ENCODE peak calls at places on chromosomes 4 and X, in six cellular contexts. One of them, this sample, is unnamed.

GRCh38 chr4:72378901-72379300 is 190.1 kb downstream of the ADAMTS3 start:
- DNase-seq in K562: no peak
- DNase-seq in A549: no peak
- DNase-seq in endothelial cell of umbilical vein: no peak
- DNase-seq in H1: no peak
- DNase-seq in WTC11: no peak
- DNase-seq in this sample: no peak

GRCh38 chr4:166134285-166134684 is 261.2 kb downstream of the TLL1 start:
- DNase-seq in K562: no peak
- DNase-seq in A549: no peak
- DNase-seq in endothelial cell of umbilical vein: no peak
- DNase-seq in H1: no peak
- DNase-seq in WTC11: no peak
- DNase-seq in this sample: no peak

GRCh38 chr4:14568356-14568755 is 433.9 kb upstream of the CPEB2 start:
- DNase-seq in K562: no peak
- DNase-seq in A549: no peak
- DNase-seq in endothelial cell of umbilical vein: no peak
- DNase-seq in H1: no peak
- DNase-seq in WTC11: no peak
- DNase-seq in this sample: no peak

GRCh38 chr4:129344058-129344457 is 248.1 kb downstream of the C4orf33 start:
- DNase-seq in K562: peak; percentile 43
- DNase-seq in A549: peak; percentile 13
- DNase-seq in endothelial cell of umbilical vein: peak; percentile 50
- DNase-seq in H1: no peak
- DNase-seq in WTC11: peak; percentile 16
- DNase-seq in this sample: peak; percentile 19

GRCh38 chr4:3036131-3036952 is 38.0 kb downstream of the HTT-AS start:
- DNase-seq in K562: peak; percentile 47
- DNase-seq in A549: no peak
- DNase-seq in endothelial cell of umbilical vein: no peak
- DNase-seq in H1: no peak
- DNase-seq in WTC11: no peak
- DNase-seq in this sample: peak; percentile 28

GRCh38 chr4:102531441-102531840 is 30.3 kb downstream of the NFKB1 start:
- DNase-seq in K562: no peak
- DNase-seq in A549: no peak
- DNase-seq in endothelial cell of umbilical vein: no peak
- DNase-seq in H1: no peak
- DNase-seq in WTC11: no peak
- DNase-seq in this sample: no peak

GRCh38 chr4:55122235-55122634 is 3.2 kb downstream of the KDR start:
- DNase-seq in K562: no peak
- DNase-seq in A549: no peak
- DNase-seq in endothelial cell of umbilical vein: peak; percentile 52
- DNase-seq in H1: no peak
- DNase-seq in WTC11: no peak
- DNase-seq in this sample: peak; percentile 6

GRCh38 chrX:124211312-124211942 is 121.0 kb upstream of the TEX13D start:
- DNase-seq in K562: peak; percentile 17
- DNase-seq in A549: peak; percentile 20
- DNase-seq in endothelial cell of umbilical vein: peak; percentile 12
- DNase-seq in H1: no peak
- DNase-seq in WTC11: no peak
- DNase-seq in this sample: peak; percentile 28

GRCh38 chrX:118973389-118974087 is 880 bp upstream of the LONRF3 start:
- DNase-seq in K562: no peak
- DNase-seq in A549: no peak
- DNase-seq in endothelial cell of umbilical vein: no peak
- DNase-seq in H1: no peak
- DNase-seq in WTC11: no peak
- DNase-seq in this sample: no peak

GRCh38 chr4:81714251-81714650 is 242.5 kb upstream of the RASGEF1B start:
- DNase-seq in K562: no peak
- DNase-seq in A549: no peak
- DNase-seq in endothelial cell of umbilical vein: no peak
- DNase-seq in H1: no peak
- DNase-seq in WTC11: no peak
- DNase-seq in this sample: no peak

GRCh38 chr4:156103306-156103705 is 149.6 kb upstream of the CTSO start:
- DNase-seq in K562: no peak
- DNase-seq in A549: no peak
- DNase-seq in endothelial cell of umbilical vein: no peak
- DNase-seq in H1: no peak
- DNase-seq in WTC11: no peak
- DNase-seq in this sample: no peak

GRCh38 chr4:145234086-145234694 is 53.8 kb upstream of the OTUD4 start:
- DNase-seq in K562: peak; percentile 42
- DNase-seq in A549: peak; percentile 22
- DNase-seq in endothelial cell of umbilical vein: peak; percentile 65
- DNase-seq in H1: peak; percentile 9
- DNase-seq in WTC11: peak; percentile 66
- DNase-seq in this sample: peak; percentile 61

GRCh38 chrX:76971393-76972376 is 475.5 kb upstream of the FGF16 start:
- DNase-seq in K562: no peak
- DNase-seq in A549: no peak
- DNase-seq in endothelial cell of umbilical vein: no peak
- DNase-seq in H1: no peak
- DNase-seq in WTC11: no peak
- DNase-seq in this sample: no peak

GRCh38 chrX:72269671-72270251 is 7.3 kb downstream of the RPS4X start:
- DNase-seq in K562: no peak
- DNase-seq in A549: no peak
- DNase-seq in endothelial cell of umbilical vein: peak; percentile 26
- DNase-seq in H1: no peak
- DNase-seq in WTC11: no peak
- DNase-seq in this sample: no peak

GRCh38 chr4:185510803-185511202 is 24.5 kb downstream of the PDLIM3 start:
- DNase-seq in K562: no peak
- DNase-seq in A549: no peak
- DNase-seq in endothelial cell of umbilical vein: no peak
- DNase-seq in H1: no peak
- DNase-seq in WTC11: no peak
- DNase-seq in this sample: no peak

GRCh38 chr4:67332627-67333026 is 212.7 kb downstream of the CENPC start:
- DNase-seq in K562: peak; percentile 27
- DNase-seq in A549: no peak
- DNase-seq in endothelial cell of umbilical vein: peak; percentile 2
- DNase-seq in H1: no peak
- DNase-seq in WTC11: peak; percentile 31
- DNase-seq in this sample: peak; percentile 16

GRCh38 chrX:130885996-130886395 is 17.0 kb downstream of the ENOX2 start:
- DNase-seq in K562: no peak
- DNase-seq in A549: no peak
- DNase-seq in endothelial cell of umbilical vein: no peak
- DNase-seq in H1: no peak
- DNase-seq in WTC11: no peak
- DNase-seq in this sample: no peak

GRCh38 chr4:169909479-169909878 is 116.7 kb downstream of the MFAP3L start:
- DNase-seq in K562: no peak
- DNase-seq in A549: no peak
- DNase-seq in endothelial cell of umbilical vein: no peak
- DNase-seq in H1: no peak
- DNase-seq in WTC11: no peak
- DNase-seq in this sample: no peak

GRCh38 chr4:178090640-178091411 is 648.6 kb upstream of the AGA start:
- DNase-seq in K562: no peak
- DNase-seq in A549: no peak
- DNase-seq in endothelial cell of umbilical vein: no peak
- DNase-seq in H1: no peak
- DNase-seq in WTC11: peak; percentile 15
- DNase-seq in this sample: no peak

GRCh38 chrX:155334486-155335316 is at the start of gene CLIC2:
- DNase-seq in K562: peak; percentile 76
- DNase-seq in A549: no peak
- DNase-seq in endothelial cell of umbilical vein: peak; percentile 65
- DNase-seq in H1: no peak
- DNase-seq in WTC11: no peak
- DNase-seq in this sample: no peak

GRCh38 chr4:173370477-173371291 is at the start of gene SAP30:
- DNase-seq in K562: peak; percentile 96
- DNase-seq in A549: peak; percentile 73
- DNase-seq in endothelial cell of umbilical vein: peak; percentile 99
- DNase-seq in H1: peak; percentile 94
- DNase-seq in WTC11: peak; percentile 98
- DNase-seq in this sample: peak; percentile 95

GRCh38 chr4:162485486-162485885 is 321.7 kb upstream of the FSTL5 start:
- DNase-seq in K562: no peak
- DNase-seq in A549: no peak
- DNase-seq in endothelial cell of umbilical vein: no peak
- DNase-seq in H1: no peak
- DNase-seq in WTC11: no peak
- DNase-seq in this sample: no peak

GRCh38 chr4:177237291-177237690 is 72.4 kb upstream of the NEIL3 start:
- DNase-seq in K562: no peak
- DNase-seq in A549: no peak
- DNase-seq in endothelial cell of umbilical vein: no peak
- DNase-seq in H1: no peak
- DNase-seq in WTC11: no peak
- DNase-seq in this sample: no peak

GRCh38 chr4:147057631-147057980 is 111.9 kb upstream of the TTC29 start:
- DNase-seq in K562: no peak
- DNase-seq in A549: no peak
- DNase-seq in endothelial cell of umbilical vein: peak; percentile 78
- DNase-seq in H1: no peak
- DNase-seq in WTC11: no peak
- DNase-seq in this sample: no peak

GRCh38 chr4:137213372-137214173 is 318.7 kb downstream of the PCDH18 start:
- DNase-seq in K562: no peak
- DNase-seq in A549: no peak
- DNase-seq in endothelial cell of umbilical vein: no peak
- DNase-seq in H1: no peak
- DNase-seq in WTC11: no peak
- DNase-seq in this sample: no peak

GRCh38 chr4:135418353-135418752 is 1216.8 kb upstream of the PABPC4L start:
- DNase-seq in K562: no peak
- DNase-seq in A549: no peak
- DNase-seq in endothelial cell of umbilical vein: no peak
- DNase-seq in H1: no peak
- DNase-seq in WTC11: peak; percentile 12
- DNase-seq in this sample: peak; percentile 3

GRCh38 chrX:24427747-24428019 is 37.4 kb upstream of the PDK3 start:
- DNase-seq in K562: no peak
- DNase-seq in A549: no peak
- DNase-seq in endothelial cell of umbilical vein: no peak
- DNase-seq in H1: no peak
- DNase-seq in WTC11: no peak
- DNase-seq in this sample: no peak

GRCh38 chrX:24424948-24425347 is 40.1 kb upstream of the PDK3 start:
- DNase-seq in K562: no peak
- DNase-seq in A549: no peak
- DNase-seq in endothelial cell of umbilical vein: no peak
- DNase-seq in H1: no peak
- DNase-seq in WTC11: no peak
- DNase-seq in this sample: no peak

GRCh38 chrX:24426921-24427746 is 38.0 kb upstream of the PDK3 start:
- DNase-seq in K562: no peak
- DNase-seq in A549: no peak
- DNase-seq in endothelial cell of umbilical vein: peak; percentile 10
- DNase-seq in H1: no peak
- DNase-seq in WTC11: no peak
- DNase-seq in this sample: peak; percentile 5

GRCh38 chrX:24425806-24426205 is 39.3 kb upstream of the PDK3 start:
- DNase-seq in K562: no peak
- DNase-seq in A549: no peak
- DNase-seq in endothelial cell of umbilical vein: no peak
- DNase-seq in H1: no peak
- DNase-seq in WTC11: no peak
- DNase-seq in this sample: no peak

DNA sequence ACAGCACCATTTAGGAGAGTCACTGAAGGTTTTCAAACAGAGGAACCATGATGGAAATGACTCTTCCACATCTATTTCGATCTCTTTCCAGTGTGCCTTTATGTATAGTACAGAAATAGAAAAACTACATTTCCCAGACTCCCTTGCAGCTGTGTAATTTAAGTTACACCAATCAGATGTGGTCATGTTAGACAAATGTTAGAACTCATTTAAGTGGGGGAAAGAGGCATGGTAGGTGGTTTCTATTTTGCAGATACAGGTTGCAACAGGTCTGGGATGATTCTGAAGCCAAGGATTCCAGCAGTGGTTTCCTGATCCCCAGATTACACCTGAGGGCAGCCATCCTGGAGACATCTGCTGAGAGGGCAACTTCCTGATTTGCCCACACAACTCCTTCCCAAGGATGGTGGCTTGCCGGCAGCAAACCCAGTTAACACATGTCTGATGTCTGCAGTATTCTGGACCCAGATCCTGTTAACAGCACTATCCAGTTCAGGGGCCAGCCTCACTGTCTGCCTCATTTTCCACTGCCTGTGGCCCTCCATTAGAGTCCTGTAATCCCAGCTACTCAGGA is 38.7 kb upstream of the PDK3 start:
- DNase-seq in K562: peak; percentile 10
- DNase-seq in A549: no peak
- DNase-seq in endothelial cell of umbilical vein: peak; percentile 3
- DNase-seq in H1: no peak
- DNase-seq in WTC11: no peak
- DNase-seq in this sample: peak; percentile 29
- TF ChIP-seq JUN in K562: no peak
- TF ChIP-seq JUN in A549: no peak
- TF ChIP-seq JUN in endothelial cell of umbilical vein: no peak
- TF ChIP-seq JUN in H1: no peak
- TF ChIP-seq JUN in WTC11: no peak
- TF ChIP-seq JUN in this sample: no peak

GRCh38 chrX:95076449-95076848 is 1402.4 kb downstream of the FAM133A start:
- DNase-seq in K562: no peak
- DNase-seq in A549: no peak
- DNase-seq in endothelial cell of umbilical vein: no peak
- DNase-seq in H1: no peak
- DNase-seq in WTC11: no peak
- DNase-seq in this sample: peak; percentile 2
- TF ChIP-seq JUN in K562: no peak
- TF ChIP-seq JUN in A549: no peak
- TF ChIP-seq JUN in endothelial cell of umbilical vein: no peak
- TF ChIP-seq JUN in H1: no peak
- TF ChIP-seq JUN in WTC11: no peak
- TF ChIP-seq JUN in this sample: no peak

GRCh38 chr4:5166377-5166776 is 115.1 kb downstream of the STK32B start:
- DNase-seq in K562: no peak
- DNase-seq in A549: no peak
- DNase-seq in endothelial cell of umbilical vein: no peak
- DNase-seq in H1: no peak
- DNase-seq in WTC11: no peak
- DNase-seq in this sample: no peak
- TF ChIP-seq JUN in K562: no peak
- TF ChIP-seq JUN in A549: no peak
- TF ChIP-seq JUN in endothelial cell of umbilical vein: no peak
- TF ChIP-seq JUN in H1: no peak
- TF ChIP-seq JUN in WTC11: no peak
- TF ChIP-seq JUN in this sample: no peak

DNA sequence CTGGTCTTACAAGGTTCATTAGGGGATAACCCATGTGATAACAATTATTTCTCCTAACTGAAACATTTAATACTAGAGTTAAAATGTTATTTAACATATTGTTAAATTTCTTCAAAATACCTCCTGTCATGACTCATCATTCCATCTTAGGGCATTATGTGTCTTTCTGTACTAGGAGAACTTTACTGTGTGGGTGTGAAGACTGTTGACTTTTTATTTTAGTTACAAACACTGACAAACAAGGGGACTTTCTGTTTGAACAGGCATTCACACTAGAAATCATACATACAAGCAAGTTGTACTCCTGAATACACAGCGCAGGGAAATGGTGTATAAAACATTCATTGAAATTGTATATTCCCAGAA is 175.9 kb downstream of the FBXW7 start:
- DNase-seq in K562: no peak
- DNase-seq in A549: no peak
- DNase-seq in endothelial cell of umbilical vein: no peak
- DNase-seq in H1: no peak
- DNase-seq in WTC11: no peak
- DNase-seq in this sample: no peak
- TF ChIP-seq JUN in K562: no peak
- TF ChIP-seq JUN in A549: no peak
- TF ChIP-seq JUN in endothelial cell of umbilical vein: no peak
- TF ChIP-seq JUN in H1: no peak
- TF ChIP-seq JUN in WTC11: no peak
- TF ChIP-seq JUN in this sample: no peak